ENCODE peak calls at places on chromosomes 6 and 20, in eight cellular contexts. C is lower leg skin; J is CD8-positive, alpha-beta memory T cell; F is NCI-H1092; O is left cardiac atrium; H is GM13976; D is fibroblast of the aortic adventitia; V is iris pigment epithelial cell. K is an unnamed sample.

GRCh38 chr6:43355862-43356590 is 13.4 kb downstream of the ZNF318 start:
- DNase-seq in F (no peak), J (no peak), V (peak; percentile 17), H (no peak), D (peak; percentile 42), C (no peak), O (no peak), K (no peak)

GRCh38 chr20:56606174-56606945 is 22.7 kb upstream of the TFAP2C start:
- DNase-seq in F (no peak), O (no peak), H (no peak), D (no peak), C (no peak), V (no peak), J (no peak), K (no peak)

GRCh38 chr6:52333840-52334200 is 28.1 kb upstream of the PAQR8 start:
- DNase-seq in C (no peak), D (no peak), O (no peak), H (no peak), J (peak; percentile 46), F (no peak), V (peak; percentile 27), K (no peak)

GRCh38 chr6:7108196-7108963 is 619 bp downstream of the RREB1 start:
- DNase-seq in D (peak; percentile 47), O (peak; percentile 76), F (no peak), J (peak; percentile 54), C (peak; percentile 48), H (peak; percentile 55), V (peak; percentile 65), K (peak; percentile 31)

GRCh38 chr20:52204136-52204535 is 12.6 kb upstream of the ZFP64 start:
- DNase-seq in C (no peak), F (no peak), D (no peak), H (no peak), V (no peak), O (no peak), J (no peak), K (no peak)

GRCh38 chr20:39040116-39040515 is 78.0 kb downstream of the DHX35 start:
- DNase-seq in J (no peak), V (no peak), H (no peak), D (no peak), O (no peak), F (no peak), C (no peak), K (no peak)

GRCh38 chr20:63864545-63864977 is 509 bp upstream of the TPD52L2 start:
- DNase-seq in C (no peak), F (no peak), D (no peak), V (no peak), J (no peak), H (no peak), O (no peak), K (no peak)

GRCh38 chr6:157952751-157953479 is 28.7 kb upstream of the SYNJ2 start:
- DNase-seq in F (no peak), V (no peak), H (no peak), C (no peak), J (no peak), D (no peak), O (no peak), K (no peak)

GRCh38 chr6:118843685-118844390 is 50.1 kb upstream of the ASF1A start:
- DNase-seq in V (peak; percentile 60), J (no peak), H (peak; percentile 57), D (peak; percentile 69), O (no peak), F (no peak), C (no peak), K (no peak)

GRCh38 chr6:170062904-170063220 is 228.0 kb downstream of the DLL1 start:
- DNase-seq in J (no peak), D (no peak), C (no peak), H (no peak), V (no peak), O (no peak), F (no peak), K (no peak)

GRCh38 chr6:92589970-92590369 is 829.4 kb downstream of the EPHA7 start:
- DNase-seq in F (no peak), O (no peak), H (no peak), J (no peak), D (no peak), C (no peak), V (peak; percentile 4), K (no peak)

GRCh38 chr6:26053929-26054658 is 33.1 kb upstream of the HFE start:
- DNase-seq in O (no peak), H (no peak), J (no peak), D (peak; percentile 32), F (no peak), V (peak; percentile 28), C (no peak), K (no peak)

GRCh38 chr6:13729891-13730290 is 18.3 kb upstream of the RANBP9 start:
- DNase-seq in J (no peak), C (no peak), F (no peak), H (no peak), V (peak; percentile 74), O (no peak), D (peak; percentile 67), K (no peak)

GRCh38 chr6:138492113-138492512 is 7.2 kb downstream of the NHSL1 start:
- DNase-seq in O (no peak), V (no peak), C (no peak), J (no peak), F (no peak), H (no peak), D (no peak), K (no peak)

GRCh38 chr20:10540636-10541493 is 105.8 kb downstream of the SLX4IP start:
- DNase-seq in J (no peak), O (no peak), H (no peak), V (peak; percentile 93), D (peak; percentile 90), F (no peak), C (no peak), K (no peak)

GRCh38 chr6:11432713-11433450 is 104.7 kb upstream of the TMEM170B start:
- DNase-seq in D (peak; percentile 61), F (no peak), V (peak; percentile 82), C (no peak), H (no peak), J (no peak), O (no peak), K (no peak)

GRCh38 chr20:62685781-62686555 is 22.7 kb upstream of the NTSR1 start:
- DNase-seq in D (no peak), F (peak; percentile 76), J (no peak), O (no peak), V (no peak), H (no peak), C (peak; percentile 54), K (no peak)

GRCh38 chr6:168121308-168121665 is 42.3 kb upstream of the FRMD1 start:
- DNase-seq in J (no peak), D (no peak), F (no peak), C (no peak), O (no peak), V (no peak), H (no peak), K (peak; percentile 0)

GRCh38 chr6:152981989-152982767 is 663 bp downstream of the FBXO5 start:
- DNase-seq in V (no peak), C (no peak), H (peak; percentile 40), O (no peak), D (no peak), J (no peak), F (peak; percentile 26), K (peak; percentile 20)

GRCh38 chr6:30938730-30939129 is 2.0 kb upstream of the MUCL3 start:
- DNase-seq in V (no peak), J (no peak), C (no peak), H (no peak), O (no peak), F (no peak), D (no peak), K (no peak)

GRCh38 chr6:137519629-137520176 is 25.5 kb upstream of the OLIG3 start:
- DNase-seq in C (no peak), D (no peak), F (no peak), V (no peak), O (no peak), J (no peak), H (no peak), K (no peak)

GRCh38 chr6:167794386-167795157 is 32.1 kb upstream of the AFDN start:
- DNase-seq in J (no peak), C (peak; percentile 3), O (no peak), H (no peak), D (no peak), F (no peak), V (no peak), K (no peak)

GRCh38 chr6:113396644-113397201 is 460.4 kb upstream of the MARCKS start:
- DNase-seq in F (no peak), V (no peak), H (no peak), C (no peak), D (peak; percentile 29), O (no peak), J (no peak), K (no peak)

GRCh38 chr20:34643919-34644318 is 33.0 kb downstream of the PIGU start:
- DNase-seq in V (peak; percentile 97), C (peak; percentile 40), H (no peak), F (no peak), D (peak; percentile 88), O (no peak), J (no peak), K (no peak)

GRCh38 chr20:37741055-37741454 is 47.2 kb downstream of the CTNNBL1 start:
- DNase-seq in J (no peak), C (no peak), H (no peak), V (peak; percentile 63), F (no peak), O (no peak), D (peak; percentile 21), K (no peak)

GRCh38 chr6:166582258-166582657 is 4.2 kb downstream of the RAMACL start:
- DNase-seq in H (no peak), J (no peak), O (no peak), F (no peak), V (no peak), C (no peak), D (peak; percentile 30), K (no peak)

GRCh38 chr6:132368916-132369481 is 32.3 kb downstream of the MOXD1 start:
- DNase-seq in V (no peak), H (no peak), J (no peak), O (no peak), F (no peak), C (no peak), D (no peak), K (no peak)

GRCh38 chr20:9460518-9460917 is 53.9 kb upstream of the LAMP5 start:
- DNase-seq in O (no peak), F (no peak), D (peak; percentile 34), H (no peak), V (peak; percentile 60), C (no peak), J (no peak), K (no peak)

GRCh38 chr20:17473662-17474061 is 57.5 kb downstream of the BFSP1 start:
- DNase-seq in H (no peak), D (no peak), O (no peak), F (no peak), V (no peak), C (no peak), J (no peak), K (no peak)